ENCODE peak calls at places on chromosomes 3 and 15, in four cellular contexts. One of them, this sample, is unnamed.

GRCh38 chr3:63905731-63906620 is 6.2 kb downstream of the SCAANT1 start:
- DNase-seq in K562: no peak
- DNase-seq in H1: no peak
- DNase-seq in GM12891: no peak
- DNase-seq in this sample: no peak

GRCh38 chr3:32432711-32433530 is 41.3 kb downstream of the CMTM7 start:
- DNase-seq in K562: no peak
- DNase-seq in H1: peak
- DNase-seq in GM12891: no peak
- DNase-seq in this sample: no peak

GRCh38 chr15:70632981-70633380 is 130.4 kb downstream of the UACA start:
- DNase-seq in K562: no peak
- DNase-seq in H1: no peak
- DNase-seq in GM12891: no peak
- DNase-seq in this sample: no peak

GRCh38 chr15:68776477-68777270 is 44.0 kb downstream of the ANP32A start:
- DNase-seq in K562: no peak
- DNase-seq in H1: peak
- DNase-seq in GM12891: no peak
- DNase-seq in this sample: no peak

GRCh38 chr15:65638681-65639089 is 16.9 kb downstream of the SLC24A1 start:
- DNase-seq in K562: peak
- DNase-seq in H1: no peak
- DNase-seq in GM12891: peak
- DNase-seq in this sample: peak

GRCh38 chr15:43872416-43873020 is 45.7 kb downstream of the WDR76 start:
- DNase-seq in K562: peak
- DNase-seq in H1: peak
- DNase-seq in GM12891: no peak
- DNase-seq in this sample: no peak

GRCh38 chr3:157532529-157533297 is 29.5 kb upstream of the VEPH1 start:
- DNase-seq in K562: peak
- DNase-seq in H1: no peak
- DNase-seq in GM12891: peak
- DNase-seq in this sample: peak

GRCh38 chr3:131077904-131078303 is 51.2 kb downstream of the NEK11 start:
- DNase-seq in K562: no peak
- DNase-seq in H1: no peak
- DNase-seq in GM12891: no peak
- DNase-seq in this sample: no peak

GRCh38 chr3:151386063-151386462 is 1.5 kb upstream of the P2RY12 start:
- DNase-seq in K562: no peak
- DNase-seq in H1: no peak
- DNase-seq in GM12891: no peak
- DNase-seq in this sample: no peak

GRCh38 chr3:55000546-55000945 is 72.7 kb upstream of the LRTM1 start:
- DNase-seq in K562: no peak
- DNase-seq in H1: no peak
- DNase-seq in GM12891: no peak
- DNase-seq in this sample: no peak

GRCh38 chr3:54773251-54773650 is 154.6 kb downstream of the LRTM1 start:
- DNase-seq in K562: no peak
- DNase-seq in H1: no peak
- DNase-seq in GM12891: no peak
- DNase-seq in this sample: no peak

GRCh38 chr3:194395767-194396527 is 3.1 kb downstream of the GP5 start:
- DNase-seq in K562: peak
- DNase-seq in H1: peak
- DNase-seq in GM12891: no peak
- DNase-seq in this sample: no peak

GRCh38 chr3:129602730-129603560 is 3.5 kb downstream of the PLXND1 start:
- DNase-seq in K562: peak
- DNase-seq in H1: no peak
- DNase-seq in GM12891: no peak
- DNase-seq in this sample: no peak

GRCh38 chr3:32819581-32820348 is 2.0 kb downstream of the TRIM71 start:
- DNase-seq in K562: no peak
- DNase-seq in H1: no peak
- DNase-seq in GM12891: no peak
- DNase-seq in this sample: no peak

GRCh38 chr3:64647825-64648224 is 40.0 kb downstream of the ADAMTS9 start:
- DNase-seq in K562: no peak
- DNase-seq in H1: no peak
- DNase-seq in GM12891: no peak
- DNase-seq in this sample: no peak

GRCh38 chr3:12317914-12318313 is 29.0 kb downstream of the PPARG start:
- DNase-seq in K562: no peak
- DNase-seq in H1: no peak
- DNase-seq in GM12891: no peak
- DNase-seq in this sample: no peak

GRCh38 chr15:90115783-90116182 is 13.5 kb upstream of the IDH2 start:
- DNase-seq in K562: no peak
- DNase-seq in H1: no peak
- DNase-seq in GM12891: no peak
- DNase-seq in this sample: no peak

GRCh38 chr3:53880396-53881345 is 1.3 kb downstream of the ACTR8 start:
- DNase-seq in K562: no peak
- DNase-seq in H1: no peak
- DNase-seq in GM12891: no peak
- DNase-seq in this sample: no peak

GRCh38 chr15:79042213-79042928 is 48.2 kb downstream of the RASGRF1 start:
- DNase-seq in K562: no peak
- DNase-seq in H1: no peak
- DNase-seq in GM12891: no peak
- DNase-seq in this sample: no peak

GRCh38 chr3:128524374-128525299 is 31.6 kb upstream of the GATA2 start:
- DNase-seq in K562: no peak
- DNase-seq in H1: no peak
- DNase-seq in GM12891: no peak
- DNase-seq in this sample: no peak

DNA sequence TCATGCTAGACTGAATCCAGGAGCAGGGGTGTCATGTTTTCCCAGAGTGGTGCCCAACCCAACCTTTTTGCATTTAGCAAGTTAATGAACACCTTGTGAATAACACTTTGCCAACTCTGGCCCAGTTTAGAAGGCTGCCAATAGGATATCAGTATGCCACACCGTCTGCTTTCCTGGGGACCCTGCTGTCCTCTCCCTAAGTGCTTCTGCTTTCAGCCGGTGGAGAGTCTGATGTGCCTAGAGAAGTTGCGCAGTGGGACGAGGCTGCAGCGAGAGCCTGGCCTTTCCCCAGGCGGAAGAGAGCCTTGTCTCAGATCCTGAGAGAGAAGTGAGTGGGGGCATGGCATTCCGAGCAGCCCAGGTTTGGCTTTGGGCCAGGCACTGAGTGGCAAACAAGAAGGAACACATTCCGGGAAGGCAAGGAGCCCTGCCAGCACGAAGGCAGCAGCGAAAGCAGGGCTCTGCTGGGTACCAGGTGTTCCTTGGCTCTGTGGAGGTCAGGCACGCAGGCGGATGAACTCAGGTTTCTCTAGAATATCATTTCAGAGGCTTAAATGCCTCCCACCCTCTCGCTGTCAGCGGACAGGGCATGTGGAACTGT is 36.9 kb downstream of the SENP8 start:
- DNase-seq in K562: no peak
- DNase-seq in H1: peak
- DNase-seq in GM12891: no peak
- DNase-seq in this sample: no peak
- TF ChIP-seq POLR2A in K562: no peak
- TF ChIP-seq POLR2A in H1: no peak
- TF ChIP-seq POLR2A in GM12891: no peak
- TF ChIP-seq POLR2A in this sample: no peak

GRCh38 chr3:49813497-49814174 is at the start of gene UBA7:
- DNase-seq in K562: no peak
- DNase-seq in H1: no peak
- DNase-seq in GM12891: peak
- DNase-seq in this sample: peak
- TF ChIP-seq TAF1 in K562: no peak
- TF ChIP-seq TAF1 in H1: no peak
- TF ChIP-seq TAF1 in GM12891: peak
- TF ChIP-seq TAF1 in this sample: no peak

GRCh38 chr3:58188921-58189451 is 21.8 kb downstream of the DNASE1L3 start:
- DNase-seq in K562: peak
- DNase-seq in H1: no peak
- DNase-seq in GM12891: no peak
- DNase-seq in this sample: no peak
- TF ChIP-seq POLR2AphosphoS5 in K562: no peak
- TF ChIP-seq POLR2AphosphoS5 in H1: no peak
- TF ChIP-seq POLR2AphosphoS5 in GM12891: no peak
- TF ChIP-seq POLR2AphosphoS5 in this sample: no peak

GRCh38 chr15:84981711-84982300 is at the start of gene PDE8A:
- DNase-seq in K562: peak
- DNase-seq in H1: peak
- DNase-seq in GM12891: peak
- DNase-seq in this sample: peak
- TF ChIP-seq POLR2A in K562: no peak
- TF ChIP-seq POLR2A in H1: no peak
- TF ChIP-seq POLR2A in GM12891: no peak
- TF ChIP-seq POLR2A in this sample: no peak